ENCODE peak calls at places on chromosomes 7 and 10, in six cellular contexts. One of them, this sample, is unnamed.

GRCh38 chr7:73703985-73704639 is 15.4 kb downstream of the STX1A start:
- DNase-seq in NCI-H2081: no peak
- DNase-seq in NCI-H1105 treated with DMSO at 0.1 percent for 48 hours: no peak
- DNase-seq in foreskin keratinocyte: no peak
- DNase-seq in H9: peak; percentile 96
- DNase-seq in iPS DF 19.7: peak; percentile 33
- DNase-seq in this sample: peak; percentile 91

GRCh38 chr7:74007260-74007567 is 20.8 kb upstream of the ELN start:
- DNase-seq in NCI-H2081: no peak
- DNase-seq in NCI-H1105 treated with DMSO at 0.1 percent for 48 hours: no peak
- DNase-seq in foreskin keratinocyte: no peak
- DNase-seq in H9: no peak
- DNase-seq in iPS DF 19.7: no peak
- DNase-seq in this sample: no peak

GRCh38 chr10:79178614-79179403 is 110.0 kb downstream of the ZMIZ1 start:
- DNase-seq in NCI-H2081: peak; percentile 30
- DNase-seq in NCI-H1105 treated with DMSO at 0.1 percent for 48 hours: peak; percentile 56
- DNase-seq in foreskin keratinocyte: no peak
- DNase-seq in H9: no peak
- DNase-seq in iPS DF 19.7: no peak
- DNase-seq in this sample: no peak

GRCh38 chr10:24957624-24958435 is 5.4 kb upstream of the PRTFDC1 start:
- DNase-seq in NCI-H2081: no peak
- DNase-seq in NCI-H1105 treated with DMSO at 0.1 percent for 48 hours: no peak
- DNase-seq in foreskin keratinocyte: peak; percentile 55
- DNase-seq in H9: no peak
- DNase-seq in iPS DF 19.7: no peak
- DNase-seq in this sample: no peak

GRCh38 chr10:73131295-73131694 is 21.0 kb downstream of the NUDT13 start:
- DNase-seq in NCI-H2081: peak; percentile 24
- DNase-seq in NCI-H1105 treated with DMSO at 0.1 percent for 48 hours: no peak
- DNase-seq in foreskin keratinocyte: peak; percentile 34
- DNase-seq in H9: no peak
- DNase-seq in iPS DF 19.7: no peak
- DNase-seq in this sample: no peak

GRCh38 chr10:133307776-133308430 is 769 bp downstream of the TUBGCP2 start:
- DNase-seq in NCI-H2081: peak; percentile 64
- DNase-seq in NCI-H1105 treated with DMSO at 0.1 percent for 48 hours: peak; percentile 52
- DNase-seq in foreskin keratinocyte: peak; percentile 66
- DNase-seq in H9: peak; percentile 71
- DNase-seq in iPS DF 19.7: no peak
- DNase-seq in this sample: peak; percentile 78

GRCh38 chr10:65660006-65660405 is 1265.8 kb upstream of the LRRTM3 start:
- DNase-seq in NCI-H2081: no peak
- DNase-seq in NCI-H1105 treated with DMSO at 0.1 percent for 48 hours: no peak
- DNase-seq in foreskin keratinocyte: no peak
- DNase-seq in H9: no peak
- DNase-seq in iPS DF 19.7: no peak
- DNase-seq in this sample: no peak

GRCh38 chr10:43160067-43160918 is 22.0 kb downstream of the CSGALNACT2 start:
- DNase-seq in NCI-H2081: no peak
- DNase-seq in NCI-H1105 treated with DMSO at 0.1 percent for 48 hours: no peak
- DNase-seq in foreskin keratinocyte: peak; percentile 39
- DNase-seq in H9: no peak
- DNase-seq in iPS DF 19.7: no peak
- DNase-seq in this sample: no peak

GRCh38 chr7:142875456-142875855 is 10.1 kb downstream of the TRPV6 start:
- DNase-seq in NCI-H2081: no peak
- DNase-seq in NCI-H1105 treated with DMSO at 0.1 percent for 48 hours: no peak
- DNase-seq in foreskin keratinocyte: no peak
- DNase-seq in H9: no peak
- DNase-seq in iPS DF 19.7: no peak
- DNase-seq in this sample: no peak

GRCh38 chr10:104028146-104028545 is 57.5 kb downstream of the COL17A1 start:
- DNase-seq in NCI-H2081: no peak
- DNase-seq in NCI-H1105 treated with DMSO at 0.1 percent for 48 hours: no peak
- DNase-seq in foreskin keratinocyte: no peak
- DNase-seq in H9: peak; percentile 60
- DNase-seq in iPS DF 19.7: peak; percentile 15
- DNase-seq in this sample: peak; percentile 70